ENCODE peak calls at places on chromosomes 3 and 15, in six cellular contexts. A is upper lobe of left lung; K is T-cell; H is Right ventricle myocardium superior; P is right cardiac atrium; E is effector memory CD8-positive, alpha-beta T cell. Z is an unnamed sample.

GRCh38 chr3:143634991-143635390 is 213.3 kb downstream of the SLC9A9 start:
- ATAC-seq in K (no peak), E (no peak), P (no peak), H (no peak), A (no peak), Z (no peak)

GRCh38 chr3:139460529-139460928 is 15.8 kb downstream of the RBP2 start:
- ATAC-seq in A (no peak), P (peak; percentile 42), E (no peak), K (no peak), H (peak; percentile 29), Z (no peak)

GRCh38 chr3:169954142-169954756 is 12.4 kb upstream of the SEC62 start:
- ATAC-seq in P (no peak), H (no peak), K (no peak), A (peak; percentile 23), E (no peak), Z (no peak)

GRCh38 chr3:34012102-34012461 is 213.7 kb downstream of the PDCD6IP start:
- ATAC-seq in K (no peak), H (peak; percentile 60), A (no peak), E (no peak), P (peak; percentile 85), Z (no peak)

GRCh38 chr15:87863152-87863551 is 393.4 kb downstream of the NTRK3 start:
- ATAC-seq in H (no peak), K (no peak), P (no peak), A (no peak), E (no peak), Z (no peak)

GRCh38 chr3:71109241-71109976 is 474.1 kb downstream of the FOXP1 start:
- ATAC-seq in A (no peak), E (no peak), K (no peak), P (peak; percentile 28), H (no peak), Z (peak; percentile 18)

GRCh38 chr3:13218541-13218908 is 145.3 kb upstream of the IQSEC1 start:
- ATAC-seq in K (no peak), A (no peak), E (no peak), H (no peak), P (no peak), Z (no peak)

GRCh38 chr3:13638927-13639326 is 90.0 kb downstream of the FBLN2 start:
- ATAC-seq in P (no peak), A (peak; percentile 15), E (peak; percentile 56), H (no peak), K (no peak), Z (no peak)

GRCh38 chr3:14297784-14298236 is 104.6 kb upstream of the SLC6A6 start:
- ATAC-seq in A (no peak), H (peak; percentile 49), K (no peak), P (peak; percentile 77), E (no peak), Z (peak; percentile 62)

GRCh38 chr3:45066109-45066801 is 40.2 kb downstream of the CLEC3B start:
- ATAC-seq in P (no peak), E (no peak), A (no peak), H (no peak), K (no peak), Z (no peak)

GRCh38 chr3:194111336-194111735 is 24.6 kb upstream of the HES1 start:
- ATAC-seq in P (no peak), E (no peak), H (no peak), K (no peak), A (no peak), Z (no peak)

GRCh38 chr3:106276755-106277612 is 408.2 kb upstream of the CBLB start:
- ATAC-seq in E (no peak), K (no peak), P (no peak), H (no peak), A (no peak), Z (no peak)

GRCh38 chr3:114356084-114357009 is 62.5 kb downstream of the TIGIT start:
- ATAC-seq in P (no peak), A (no peak), E (no peak), H (no peak), K (no peak), Z (no peak)

GRCh38 chr15:31427411-31427810 is 100.8 kb downstream of the KLF13 start:
- ATAC-seq in A (no peak), H (no peak), E (no peak), P (no peak), K (peak; percentile 29), Z (no peak)

GRCh38 chr15:28989239-28989830 is 103.6 kb downstream of the APBA2 start:
- ATAC-seq in E (no peak), A (no peak), K (no peak), P (no peak), H (no peak), Z (no peak)

GRCh38 chr3:34155108-34155507 is 356.7 kb downstream of the PDCD6IP start:
- ATAC-seq in E (no peak), K (no peak), P (no peak), H (no peak), A (no peak), Z (no peak)

GRCh38 chr3:122464659-122465058 is 48.8 kb upstream of the WDR5B start:
- ATAC-seq in K (no peak), P (no peak), A (no peak), E (no peak), H (no peak), Z (no peak)

GRCh38 chr3:8839607-8840325 is 70.4 kb upstream of the OXTR start:
- ATAC-seq in A (no peak), E (no peak), P (no peak), H (no peak), K (no peak), Z (no peak)

GRCh38 chr3:145266368-145266767 is 894.6 kb downstream of the PLOD2 start:
- ATAC-seq in P (no peak), E (no peak), H (no peak), K (no peak), A (no peak), Z (no peak)

GRCh38 chr3:53030864-53031445 is 14.9 kb downstream of the SFMBT1 start:
- ATAC-seq in P (no peak), A (no peak), H (no peak), E (peak; percentile 78), K (peak; percentile 99), Z (no peak)

GRCh38 chr3:122245513-122246174 is 62.2 kb downstream of the CASR start:
- ATAC-seq in A (no peak), P (no peak), H (no peak), K (no peak), E (peak; percentile 47), Z (no peak)

GRCh38 chr15:100525894-100526512 is 2.7 kb downstream of the CERS3 start:
- ATAC-seq in P (peak; percentile 96), A (peak; percentile 15), K (no peak), H (peak; percentile 99), E (no peak), Z (peak; percentile 88)

Z was measured in gastroesophageal sphincter.